ENCODE peak calls at places on chromosomes 1 and 21, in four cellular contexts. O is H1, H is GM23248, Z is IMR-90. B is an unnamed sample.

GRCh38 chr1:243280571-243281129 is 24.8 kb downstream of the SDCCAG8 start:
- DNase-seq in Z (no peak), O (no peak), H (no peak), B (no peak)

GRCh38 chr1:147738739-147739476 is 21.5 kb downstream of the GJA5 start:
- DNase-seq in Z (no peak), O (no peak), H (no peak), B (no peak)

GRCh38 chr1:204127597-204128242 is 24.1 kb downstream of the ETNK2 start:
- DNase-seq in H (peak; percentile 94), O (no peak), Z (peak; percentile 88), B (peak; percentile 88)

GRCh38 chr21:33330726-33331125 is 6.0 kb downstream of the IFNAR1 start:
- DNase-seq in H (no peak), Z (no peak), O (no peak), B (no peak)

GRCh38 chr1:39086386-39087108 is 60.4 kb downstream of the NDUFS5 start:
- DNase-seq in H (peak; percentile 54), O (no peak), Z (peak; percentile 46), B (no peak)

GRCh38 chr1:241639653-241640148 is 468 bp downstream of the CHML start:
- DNase-seq in Z (no peak), O (no peak), H (peak; percentile 68), B (peak; percentile 67)

GRCh38 chr1:221886311-221887090 is 144.6 kb upstream of the DUSP10 start:
- DNase-seq in H (peak; percentile 75), O (no peak), Z (no peak), B (no peak)

GRCh38 chr21:45328198-45329087 is 40.7 kb upstream of the POFUT2 start:
- DNase-seq in O (no peak), Z (no peak), H (no peak), B (no peak)

GRCh38 chr1:151238467-151238739 is 16.1 kb upstream of the PSMD4 start:
- DNase-seq in O (no peak), H (peak; percentile 93), Z (peak; percentile 96), B (no peak)

GRCh38 chr1:30786264-30786991 is 28.9 kb upstream of the LAPTM5 start:
- DNase-seq in O (no peak), H (no peak), Z (no peak), B (peak; percentile 59)

GRCh38 chr1:31397360-31398095 is 15.5 kb upstream of the SERINC2 start:
- DNase-seq in H (peak; percentile 55), O (no peak), Z (peak; percentile 38), B (no peak)

GRCh38 chr1:153959454-153959853 is 1.0 kb upstream of the CRTC2 start:
- DNase-seq in H (no peak), Z (no peak), O (no peak), B (no peak)

GRCh38 chr1:61056674-61057439 is 25.5 kb upstream of the NFIA start:
- DNase-seq in H (peak; percentile 72), O (no peak), Z (peak; percentile 38), B (peak; percentile 49)

GRCh38 chr1:244074559-244075171 is 23.6 kb downstream of the ZBTB18 start:
- DNase-seq in O (no peak), Z (no peak), H (no peak), B (no peak)

GRCh38 chr1:15028117-15028516 is 125.4 kb upstream of the TMEM51 start:
- DNase-seq in Z (peak; percentile 85), O (no peak), H (peak; percentile 98), B (peak; percentile 48)

GRCh38 chr1:165507570-165507969 is 36.2 kb upstream of the LRRC52 start:
- DNase-seq in Z (no peak), O (no peak), H (no peak), B (no peak)

GRCh38 chr1:68128157-68128556 is 77.7 kb upstream of the DIRAS3 start:
- DNase-seq in H (peak; percentile 52), O (no peak), Z (peak; percentile 60), B (no peak)

DNA sequence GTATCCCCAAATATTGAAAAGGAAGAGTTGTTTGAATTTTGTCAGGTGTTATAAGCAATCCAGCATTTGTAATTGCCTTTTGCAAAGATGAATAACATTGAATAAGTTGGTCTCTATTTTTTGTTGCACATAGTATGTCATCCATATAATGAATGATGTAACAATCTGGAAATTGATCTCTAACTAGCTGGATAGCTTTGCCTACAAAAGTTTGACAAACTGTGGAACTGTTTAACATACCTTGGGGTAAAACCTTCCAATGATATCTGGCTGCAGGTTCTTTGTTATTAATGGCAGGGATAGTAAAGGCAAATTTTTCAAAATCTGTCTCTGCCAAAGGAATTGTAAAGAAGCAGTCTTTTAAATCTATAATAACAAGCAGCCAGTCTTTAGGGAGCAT is 7.6 kb downstream of the DAP3 start:
- DNase-seq in O (no peak), H (no peak), Z (no peak), B (no peak)
- H3K9me3 ChIP-seq in O (peaks cover 3% of the 10 kb centered on the region), H (no peaks in the 10 kb centered on the region), Z (no peaks in the 10 kb centered on the region), B (peaks cover 6% of the 10 kb centered on the region)

GRCh38 chr1:247218252-247218651 is 37.6 kb upstream of the VN1R5 start:
- DNase-seq in Z (no peak), H (no peak), O (no peak), B (no peak)
- H3K27ac ChIP-seq in Z (no peak overlapping the region), H (no peak overlapping the region), O (no peak overlapping the region), B (no peak overlapping the region)

GRCh38 chr1:28239004-28239403 is 3.1 kb downstream of the ATP5IF1 start:
- DNase-seq in H (no peak), O (no peak), Z (no peak), B (no peak)

GRCh38 chr1:28233264-28233606 is 406 bp upstream of the DNAJC8 start:
- DNase-seq in O (no peak), H (no peak), Z (no peak), B (no peak)

GRCh38 chr1:28232558-28233263 is at the start of gene DNAJC8:
- DNase-seq in H (peak; percentile 99), O (no peak), Z (peak; percentile 90), B (peak; percentile 97)

GRCh38 chr1:28236656-28237331 is 870 bp downstream of the ATP5IF1 start:
- DNase-seq in O (no peak), H (peak; percentile 25), Z (no peak), B (peak; percentile 8)

GRCh38 chr1:28235746-28236655 is at the start of gene ATP5IF1:
- DNase-seq in O (peak; percentile 90), H (peak; percentile 100), Z (peak; percentile 97), B (peak; percentile 98)
- H2AFZ ChIP-seq in O (peak within 1 kb of the TSS; percentile 58), H (peak within 1 kb of the TSS; percentile 96), Z (peak within 1 kb of the TSS; percentile 97), B (peak within 1 kb of the TSS; percentile 34)

DNA sequence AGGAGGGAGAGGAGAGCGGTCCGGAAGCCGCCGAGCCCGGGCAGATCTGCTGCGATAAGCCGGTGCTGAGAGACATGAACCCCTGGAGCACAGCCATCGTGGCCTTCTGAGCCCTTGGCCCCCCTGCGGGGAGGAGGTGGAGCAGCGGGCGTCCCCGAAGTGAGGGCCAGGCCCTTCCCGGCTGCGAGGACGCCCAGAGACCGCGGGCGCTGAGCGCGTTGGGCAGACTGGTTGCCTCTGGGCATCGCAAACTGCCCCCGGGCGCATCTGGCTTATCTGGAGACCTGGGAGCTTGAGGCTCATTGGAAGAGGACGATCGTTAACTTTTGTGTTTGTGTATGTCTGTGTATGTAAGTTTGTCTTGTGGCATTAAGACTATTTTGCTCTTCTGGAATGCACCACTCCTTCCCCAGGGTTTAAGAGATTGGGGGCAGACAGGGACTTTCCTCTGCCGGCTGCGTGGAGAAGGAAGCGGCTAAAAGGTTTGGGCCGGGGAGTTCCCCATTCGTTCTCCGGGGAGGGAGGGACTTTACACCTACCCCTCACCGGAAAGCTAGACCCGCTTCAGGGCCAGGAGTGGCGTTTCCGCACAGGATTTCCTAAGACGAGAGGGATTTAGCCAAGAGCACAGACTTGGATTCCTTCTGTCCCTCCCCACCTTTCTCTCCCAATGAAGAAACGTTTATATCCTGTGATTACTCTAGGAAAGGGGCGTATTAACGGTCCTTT is 1.4 kb downstream of the IER5 start:
- DNase-seq in H (peak; percentile 75), O (no peak), Z (peak; percentile 65), B (peak; percentile 76)
- H3K9me3 ChIP-seq in H (no peaks in the 10 kb centered on the region), O (no peaks in the 10 kb centered on the region), Z (no peaks in the 10 kb centered on the region), B (no peaks in the 10 kb centered on the region)

GRCh38 chr1:65250826-65251225 is 58.5 kb upstream of the DNAJC6 start:
- DNase-seq in Z (no peak), O (no peak), H (no peak), B (no peak)
- H3K27ac ChIP-seq in Z (no peak overlapping the region), O (no peak overlapping the region), H (no peak overlapping the region), B (no peak overlapping the region)

DNA sequence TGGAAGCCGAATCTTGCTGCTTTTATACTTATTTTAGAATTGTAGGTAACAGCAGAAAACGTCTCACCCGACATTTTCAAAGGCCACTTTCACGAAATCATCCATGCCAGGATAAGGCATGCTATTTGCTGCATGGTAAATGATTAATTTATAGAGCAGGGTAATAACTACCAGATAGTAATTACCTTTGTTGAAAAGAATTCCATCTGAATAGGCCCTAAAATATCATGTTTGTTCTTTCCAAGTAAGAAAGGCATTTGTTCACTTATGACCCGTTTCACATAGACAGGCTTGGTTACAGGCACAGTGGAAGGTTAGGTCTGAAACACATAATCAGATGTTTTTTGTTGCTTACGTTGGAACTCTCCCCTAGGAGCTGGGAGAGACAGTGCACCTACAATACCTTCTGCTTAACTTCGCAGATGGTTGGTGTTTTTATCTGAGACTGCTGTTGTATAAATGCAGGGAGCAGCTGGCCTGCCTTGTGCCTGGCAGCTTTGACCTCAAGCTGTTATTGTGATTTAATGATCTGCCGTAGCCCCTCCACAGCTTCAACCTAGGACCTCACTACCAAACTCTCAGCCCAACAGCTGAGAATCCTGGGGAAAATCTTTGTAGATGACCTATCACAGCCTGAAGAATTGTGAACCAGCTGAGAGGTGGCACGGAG is 1.6 kb downstream of the SLC44A3 start:
- DNase-seq in Z (no peak), H (no peak), O (no peak), B (no peak)
- H2AFZ ChIP-seq in Z (no peak overlapping the region), H (no peak overlapping the region), O (no peak overlapping the region), B (no peak overlapping the region)

GRCh38 chr1:2829846-2830615 is 28.5 kb upstream of the TTC34 start:
- DNase-seq in H (no peak), Z (no peak), O (no peak), B (no peak)
- H3K9me3 ChIP-seq in H (no peaks in the 10 kb centered on the region), Z (peaks cover 72% of the 10 kb centered on the region), O (peaks cover 96% of the 10 kb centered on the region), B (no peaks in the 10 kb centered on the region)

DNA sequence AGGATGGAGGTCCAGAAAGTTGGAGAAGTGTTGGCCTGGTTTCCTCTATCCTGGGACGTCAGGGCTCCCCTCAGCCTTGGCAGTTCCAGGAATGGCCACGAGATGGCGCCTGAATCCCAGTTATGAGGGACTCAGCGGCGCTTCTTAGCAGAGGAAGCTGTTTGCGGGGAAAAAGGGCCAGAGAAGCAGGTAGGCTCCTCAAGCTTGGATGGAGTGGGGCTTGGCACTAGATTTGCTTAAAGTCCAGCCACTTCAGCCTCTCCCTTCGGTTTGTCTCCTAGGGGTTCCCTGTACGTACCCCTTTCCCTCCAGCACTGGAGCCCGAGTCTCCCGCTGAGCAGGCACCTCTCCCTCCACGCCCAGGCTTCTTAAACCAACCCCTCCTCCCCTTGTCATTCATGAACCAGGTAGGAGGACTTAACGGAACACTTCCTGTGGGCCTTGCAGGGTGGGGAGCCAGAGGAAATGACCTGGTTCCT is 32.0 kb upstream of the TENT5B start:
- DNase-seq in Z (peak; percentile 64), H (peak; percentile 88), O (peak; percentile 70), B (peak; percentile 93)
- H3K27ac ChIP-seq in Z (no peak overlapping the region), H (no peak overlapping the region), O (no peak overlapping the region), B (no peak overlapping the region)

GRCh38 chr1:9068971-9069323 is 488 bp downstream of the SLC2A5 start:
- DNase-seq in H (peak; percentile 30), Z (no peak), O (no peak), B (no peak)
- H2AFZ ChIP-seq in H (peak overlapping the region; percentile 67), Z (peak overlapping the region; percentile 9), O (peak overlapping the region; percentile 55), B (peak overlapping the region; percentile 31)